ENCODE peak calls at places on chromosome 5, in seven cellular contexts. M, Q, C, G, B, I and O are unnamed samples.

GRCh38 chr5:95803271-95804148 is 19.0 kb downstream of the GLRX start:
- DNase-seq in M (no peak), Q (no peak), C (no peak), G (no peak), B (no peak), I (no peak), O (no peak)

GRCh38 chr5:142664634-142665033 is 21.3 kb downstream of the FGF1 start:
- DNase-seq in M (no peak), Q (no peak), C (no peak), G (no peak), B (no peak), I (no peak), O (no peak)

GRCh38 chr5:116275282-116275681 is 190.5 kb downstream of the COMMD10 start:
- DNase-seq in M (no peak), Q (no peak), C (no peak), G (no peak), B (no peak), I (no peak), O (no peak)

GRCh38 chr5:177419045-177419444 is 7.4 kb upstream of the GRK6 start:
- DNase-seq in M (no peak), Q (no peak), C (peak), G (no peak), B (no peak), I (no peak), O (no peak)

GRCh38 chr5:30845194-30845593 is 348.3 kb upstream of the CDH6 start:
- DNase-seq in M (no peak), Q (no peak), C (no peak), G (no peak), B (no peak), I (no peak), O (no peak)

GRCh38 chr5:61563401-61563800 is 231.3 kb downstream of the ZSWIM6 start:
- DNase-seq in M (no peak), Q (no peak), C (no peak), G (no peak), B (no peak), I (no peak), O (no peak)

GRCh38 chr5:36228505-36228904 is 13.2 kb downstream of the NADK2 start:
- DNase-seq in M (no peak), Q (no peak), C (no peak), G (no peak), B (no peak), I (no peak), O (no peak)

GRCh38 chr5:129496410-129496809 is 36.3 kb downstream of the ADAMTS19 start:
- DNase-seq in M (no peak), Q (no peak), C (peak), G (no peak), B (no peak), I (no peak), O (no peak)

GRCh38 chr5:34666392-34667080 is 10.4 kb downstream of the RAI14 start:
- DNase-seq in M (no peak), Q (no peak), C (no peak), G (no peak), B (no peak), I (no peak), O (no peak)

GRCh38 chr5:37900692-37901091 is 60.9 kb upstream of the GDNF start:
- DNase-seq in M (no peak), Q (no peak), C (peak), G (no peak), B (no peak), I (peak), O (no peak)

GRCh38 chr5:112594060-112594850 is 143.4 kb upstream of the APC start:
- DNase-seq in M (no peak), Q (no peak), C (no peak), G (peak), B (no peak), I (peak), O (no peak)

GRCh38 chr5:114989512-114989911 is 180.2 kb downstream of the TRIM36 start:
- DNase-seq in M (no peak), Q (no peak), C (no peak), G (no peak), B (no peak), I (no peak), O (no peak)

GRCh38 chr5:176693477-176693851 is 46.2 kb downstream of the TSPAN17 start:
- DNase-seq in M (no peak), Q (no peak), C (no peak), G (no peak), B (no peak), I (no peak), O (no peak)

GRCh38 chr5:78597858-78598415 is 50.6 kb downstream of the LHFPL2 start:
- DNase-seq in M (no peak), Q (no peak), C (peak), G (no peak), B (no peak), I (no peak), O (no peak)

GRCh38 chr5:97545856-97546570 is 363.0 kb upstream of the RIOK2 start:
- DNase-seq in M (no peak), Q (no peak), C (peak), G (peak), B (no peak), I (no peak), O (no peak)

GRCh38 chr5:175809531-175810121 is 61.8 kb upstream of the CPLX2 start:
- DNase-seq in M (no peak), Q (no peak), C (peak), G (no peak), B (no peak), I (no peak), O (no peak)

GRCh38 chr5:102681403-102681983 is 73.6 kb upstream of the PAM start:
- DNase-seq in M (peak), Q (peak), C (peak), G (peak), B (peak), I (peak), O (no peak)

GRCh38 chr5:32866138-32866537 is 155.0 kb downstream of the NPR3 start:
- DNase-seq in M (no peak), Q (no peak), C (no peak), G (no peak), B (no peak), I (no peak), O (no peak)

GRCh38 chr5:58259685-58260152 is 200.2 kb downstream of the PLK2 start:
- DNase-seq in M (no peak), Q (no peak), C (peak), G (no peak), B (no peak), I (no peak), O (no peak)